ENCODE peak calls at places on chromosomes 11 and 22, in eight cellular contexts. P is PC-3, D is GM23338, I is SK-N-SH, F is MM.1S, S is GM23248, E is Karpas-422, N is PC-9. Q is an unnamed sample. For H3K9me2, the result is how much of the 10 kb centered on the place peaks cover.

GRCh38 chr11:18490736-18491485 is 35.3 kb downstream of the LDHAL6A start:
- DNase-seq in P (no peak), D (no peak), I (no peak), F (no peak), S (no peak), E (no peak), N (peak), Q (no peak)

GRCh38 chr11:43947003-43947500 is 4.6 kb downstream of the C11orf96 start:
- DNase-seq in P (peak), D (peak), I (no peak), F (peak), S (peak), E (peak), N (no peak), Q (no peak)

GRCh38 chr11:114209904-114210303 is 86.3 kb upstream of the NNMT start:
- DNase-seq in P (no peak), D (no peak), I (no peak), F (no peak), S (no peak), E (no peak), N (no peak), Q (no peak)

GRCh38 chr11:4936745-4937144 is 10.7 kb downstream of the OR51A4 start:
- DNase-seq in P (no peak), D (no peak), I (no peak), F (no peak), S (no peak), E (no peak), N (no peak), Q (no peak)

GRCh38 chr11:47524200-47524874 is 28.6 kb downstream of the CELF1 start:
- DNase-seq in P (no peak), D (no peak), I (peak), F (peak), S (peak), E (no peak), N (no peak), Q (no peak)

GRCh38 chr11:130437848-130438247 is 9.4 kb upstream of the ADAMTS8 start:
- DNase-seq in P (no peak), D (no peak), I (no peak), F (no peak), S (no peak), E (no peak), N (no peak), Q (no peak)

GRCh38 chr22:36950797-36951590 is 37.6 kb downstream of the CSF2RB start:
- DNase-seq in P (no peak), D (no peak), I (no peak), F (no peak), S (no peak), E (no peak), N (no peak), Q (no peak)

GRCh38 chr11:118277312-118277711 is 13.2 kb upstream of the MPZL2 start:
- DNase-seq in P (peak), D (peak), I (no peak), F (no peak), S (peak), E (no peak), N (peak), Q (peak)

GRCh38 chr11:115698243-115698642 is 194.0 kb upstream of the CADM1 start:
- DNase-seq in P (no peak), D (no peak), I (no peak), F (no peak), S (no peak), E (no peak), N (no peak), Q (no peak)

GRCh38 chr11:119505861-119506260 is 82.9 kb upstream of the THY1 start:
- DNase-seq in P (no peak), D (no peak), I (no peak), F (no peak), S (no peak), E (no peak), N (no peak), Q (no peak)

GRCh38 chr11:17405232-17406005 is 17.0 kb upstream of the KCNJ11 start:
- DNase-seq in P (peak), D (peak), I (peak), F (peak), S (peak), E (no peak), N (no peak), Q (no peak)

GRCh38 chr22:29733362-29734322 is 13.8 kb downstream of the CABP7 start:
- DNase-seq in P (no peak), D (no peak), I (peak), F (no peak), S (no peak), E (peak), N (no peak), Q (no peak)

GRCh38 chr11:103997082-103997481 is 39.4 kb upstream of the DDI1 start:
- DNase-seq in P (no peak), D (no peak), I (no peak), F (no peak), S (no peak), E (no peak), N (no peak), Q (no peak)

GRCh38 chr11:79438631-79439429 is 2.0 kb downstream of the TENM4 start:
- DNase-seq in P (no peak), D (peak), I (peak), F (peak), S (peak), E (peak), N (no peak), Q (no peak)

GRCh38 chr11:110463153-110463552 is 33.4 kb downstream of the FDX1 start:
- DNase-seq in P (peak), D (peak), I (peak), F (no peak), S (peak), E (peak), N (peak), Q (peak)

GRCh38 chr11:79845002-79845709 is 404.3 kb upstream of the TENM4 start:
- DNase-seq in P (no peak), D (no peak), I (no peak), F (no peak), S (no peak), E (no peak), N (no peak), Q (no peak)

GRCh38 chr22:24330636-24331035 is 60.0 kb downstream of the SPECC1L start:
- DNase-seq in P (peak), D (no peak), I (no peak), F (no peak), S (peak), E (no peak), N (no peak), Q (no peak)

GRCh38 chr11:67468056-67468455 is 995 bp downstream of the TMEM134 start:
- DNase-seq in P (peak), D (no peak), I (peak), F (no peak), S (peak), E (peak), N (peak), Q (peak)

GRCh38 chr11:106456651-106457050 is 379.2 kb downstream of the AASDHPPT start:
- DNase-seq in P (peak), D (peak), I (no peak), F (no peak), S (peak), E (no peak), N (no peak), Q (no peak)

GRCh38 chr11:111833524-111833923 is 37.9 kb downstream of the ALG9 start:
- DNase-seq in P (no peak), D (peak), I (no peak), F (no peak), S (peak), E (peak), N (no peak), Q (no peak)

GRCh38 chr11:83641511-83641910 is 355.3 kb upstream of the CCDC90B start:
- DNase-seq in P (no peak), D (peak), I (no peak), F (no peak), S (peak), E (no peak), N (no peak), Q (no peak)

GRCh38 chr11:13094930-13095687 is 86.0 kb downstream of the RASSF10 start:
- DNase-seq in P (peak), D (no peak), I (no peak), F (no peak), S (no peak), E (no peak), N (no peak), Q (no peak)

GRCh38 chr11:62710001-62710345 is 2.5 kb downstream of the GNG3 start:
- DNase-seq in P (no peak), D (no peak), I (no peak), F (peak), S (peak), E (peak), N (no peak), Q (no peak)

GRCh38 chr11:131511794-131512193 is 141.4 kb downstream of the NTM start:
- DNase-seq in P (peak), D (peak), I (peak), F (peak), S (peak), E (peak), N (peak), Q (peak)

GRCh38 chr11:8719260-8720190 is 36.9 kb downstream of the RPL27A start:
- DNase-seq in P (peak), D (no peak), I (no peak), F (no peak), S (peak), E (no peak), N (peak), Q (no peak)

GRCh38 chr22:43722444-43722843 is 89.7 kb downstream of the EFCAB6 start:
- DNase-seq in P (no peak), D (no peak), I (no peak), F (no peak), S (no peak), E (no peak), N (no peak), Q (no peak)

GRCh38 chr11:134047586-134047999 is 21.3 kb upstream of the JAM3 start:
- DNase-seq in P (peak), D (no peak), I (no peak), F (no peak), S (peak), E (no peak), N (no peak), Q (no peak)

GRCh38 chr22:48507171-48507570 is 1320.5 kb downstream of the BRD1 start:
- DNase-seq in P (no peak), D (no peak), I (no peak), F (no peak), S (no peak), E (no peak), N (no peak), Q (no peak)

GRCh38 chr11:46075168-46075567 is 46.1 kb downstream of the PHF21A start:
- DNase-seq in P (peak), D (no peak), I (no peak), F (no peak), S (peak), E (no peak), N (no peak), Q (no peak)

GRCh38 chr22:50016308-50016987 is 3.9 kb upstream of the IL17REL start:
- DNase-seq in P (no peak), D (no peak), I (peak), F (no peak), S (no peak), E (no peak), N (no peak), Q (no peak)

GRCh38 chr22:45336971-45337431 is 27.3 kb downstream of the FAM118A start:
- DNase-seq in P (no peak), D (no peak), I (no peak), F (no peak), S (peak), E (no peak), N (no peak), Q (no peak)

GRCh38 chr11:59208956-59209355 is 3.8 kb downstream of the MPEG1 start:
- DNase-seq in P (no peak), D (no peak), I (no peak), F (no peak), S (peak), E (peak), N (no peak), Q (no peak)

GRCh38 chr11:769887-770641 is 7.2 kb downstream of the GATD1 start:
- DNase-seq in P (no peak), D (no peak), I (no peak), F (no peak), S (no peak), E (no peak), N (no peak), Q (no peak)

GRCh38 chr22:43000441-43001175 is 14.3 kb downstream of the PACSIN2 start:
- DNase-seq in P (peak), D (no peak), I (no peak), F (no peak), S (peak), E (no peak), N (no peak), Q (no peak)

GRCh38 chr11:8265681-8266241 is 2.1 kb upstream of the LMO1 start:
- DNase-seq in P (no peak), D (peak), I (peak), F (no peak), S (peak), E (no peak), N (no peak), Q (no peak)

GRCh38 chr22:44386386-44387035 is 73.8 kb upstream of the SHISAL1 start:
- DNase-seq in P (no peak), D (no peak), I (no peak), F (no peak), S (no peak), E (no peak), N (no peak), Q (no peak)

DNA sequence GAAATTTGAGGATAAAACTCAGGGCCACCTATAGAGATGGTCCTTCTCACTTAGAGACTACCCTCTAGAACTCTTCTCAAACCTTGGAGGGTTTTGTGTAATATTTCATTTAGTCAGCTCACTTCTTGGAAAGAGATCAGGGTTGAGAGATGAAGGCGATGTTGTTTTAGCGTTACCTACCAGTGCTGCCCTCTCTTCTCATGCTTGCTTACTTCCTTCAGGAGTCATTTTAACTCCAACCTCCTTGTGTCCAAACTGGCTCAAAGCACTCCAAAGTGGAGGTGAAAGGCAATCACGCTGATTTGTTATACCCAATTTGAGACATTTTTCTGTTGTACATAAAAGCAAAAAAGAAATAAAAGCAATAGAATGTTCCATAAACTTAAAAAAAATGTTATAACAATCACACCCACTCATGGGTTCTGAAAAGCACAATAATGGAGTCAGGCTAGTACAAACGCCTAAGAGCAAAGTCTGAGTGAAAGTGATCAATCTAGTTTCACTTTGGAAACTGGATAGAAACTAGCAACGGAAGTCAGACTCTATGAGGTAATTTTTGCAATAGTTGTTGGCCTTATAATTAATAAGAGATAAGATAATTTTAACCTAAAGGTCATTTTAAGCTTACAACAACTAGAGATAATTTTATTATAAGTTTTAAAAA is 117.1 kb downstream of the MRTFA start:
- DNase-seq in P (no peak), D (no peak), I (no peak), F (peak), S (peak), E (no peak), N (no peak), Q (no peak)
- H3K4me3 ChIP-seq in P (no peak), D (no peak), I (no peak), F (no peak), S (no peak), E (no peak), N (no peak), Q (no peak)

GRCh38 chr11:76337918-76338317 is 43.0 kb downstream of the THAP12 start:
- DNase-seq in P (no peak), D (no peak), I (no peak), F (no peak), S (no peak), E (no peak), N (no peak), Q (no peak)

GRCh38 chr11:76335827-76336226 is 45.1 kb downstream of the THAP12 start:
- DNase-seq in P (no peak), D (no peak), I (no peak), F (no peak), S (no peak), E (no peak), N (no peak), Q (no peak)

GRCh38 chr11:76337469-76337868 is 43.5 kb downstream of the THAP12 start:
- DNase-seq in P (no peak), D (no peak), I (no peak), F (no peak), S (no peak), E (no peak), N (no peak), Q (no peak)

GRCh38 chr11:76336597-76336996 is 44.3 kb downstream of the THAP12 start:
- DNase-seq in P (no peak), D (no peak), I (no peak), F (no peak), S (no peak), E (no peak), N (no peak), Q (no peak)

GRCh38 chr11:76339217-76339616 is 41.7 kb downstream of the THAP12 start:
- DNase-seq in P (no peak), D (no peak), I (no peak), F (no peak), S (peak), E (no peak), N (no peak), Q (peak)
- H3K27ac ChIP-seq in P (no peak), D (no peak), I (no peak), F (no peak), S (peak), E (no peak), N (no peak), Q (no peak)

DNA sequence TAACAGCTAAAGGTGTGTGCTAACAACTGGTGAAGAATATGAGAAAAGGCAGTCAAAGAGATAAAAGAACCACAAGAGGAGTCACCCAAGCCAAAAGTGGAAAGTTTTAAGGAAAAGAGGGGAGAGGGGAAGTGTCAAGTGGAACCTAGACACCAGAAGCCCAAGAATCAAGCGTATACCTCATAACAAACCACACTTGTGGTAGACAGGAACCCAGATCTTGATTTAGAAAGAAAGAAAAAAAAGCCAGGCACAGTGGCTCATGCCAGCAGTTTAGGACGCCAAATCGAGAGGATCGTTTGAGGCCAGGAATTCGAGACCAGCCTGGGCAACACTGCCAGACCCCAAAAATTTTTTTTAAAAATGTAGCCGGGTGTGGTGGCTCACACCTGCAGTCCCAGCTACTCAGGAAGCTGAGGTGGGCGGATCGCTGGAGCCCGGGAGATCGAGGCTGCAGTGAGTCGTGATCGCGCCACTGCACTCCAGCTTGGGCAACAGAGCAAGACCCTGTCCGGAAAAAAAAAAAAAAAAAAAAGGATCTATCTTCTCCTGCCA is 877 bp downstream of the SLC25A17 start:
- DNase-seq in P (peak), D (no peak), I (no peak), F (peak), S (peak), E (no peak), N (no peak), Q (no peak)
- H3K9me2 ChIP-seq in P (under half), D (under half), I (under half), F (under half), S (under half), E (under half), N (under half), Q (under half)

GRCh38 chr22:20858615-20859416 is at the start of the genes PI4KA and SNAP29:
- DNase-seq in P (peak), D (peak), I (peak), F (peak), S (peak), E (peak), N (peak), Q (peak)

GRCh38 chr22:20857838-20858614 is 585 bp downstream of the PI4KA start:
- DNase-seq in P (peak), D (peak), I (peak), F (peak), S (peak), E (peak), N (peak), Q (peak)

GRCh38 chr22:20859615-20860014 is 808 bp downstream of the SNAP29 start:
- DNase-seq in P (no peak), D (no peak), I (no peak), F (peak), S (peak), E (no peak), N (no peak), Q (peak)

GRCh38 chr22:20853236-20853660 is 5.4 kb downstream of the PI4KA start:
- DNase-seq in P (no peak), D (no peak), I (no peak), F (no peak), S (no peak), E (no peak), N (no peak), Q (no peak)

GRCh38 chr22:20857247-20857643 is 1.4 kb downstream of the PI4KA start:
- DNase-seq in P (no peak), D (no peak), I (no peak), F (no peak), S (peak), E (no peak), N (no peak), Q (no peak)
- H3K4me3 ChIP-seq in P (peak), D (peak), I (peak), F (peak), S (peak), E (peak), N (peak), Q (peak)

GRCh38 chr22:23089010-23089409 is 18.7 kb downstream of the GNAZ start:
- DNase-seq in P (no peak), D (no peak), I (no peak), F (no peak), S (no peak), E (no peak), N (no peak), Q (no peak)

GRCh38 chr22:23086787-23087186 is 16.5 kb downstream of the GNAZ start:
- DNase-seq in P (no peak), D (no peak), I (no peak), F (no peak), S (no peak), E (no peak), N (no peak), Q (no peak)

GRCh38 chr22:23086263-23086662 is 15.9 kb downstream of the GNAZ start:
- DNase-seq in P (no peak), D (no peak), I (no peak), F (no peak), S (no peak), E (no peak), N (no peak), Q (no peak)

GRCh38 chr22:23089633-23090032 is 19.3 kb downstream of the GNAZ start:
- DNase-seq in P (no peak), D (no peak), I (no peak), F (no peak), S (no peak), E (no peak), N (no peak), Q (no peak)

GRCh38 chr22:23088199-23088604 is 17.9 kb downstream of the GNAZ start:
- DNase-seq in P (no peak), D (peak), I (no peak), F (no peak), S (no peak), E (no peak), N (peak), Q (no peak)
- H3K27ac ChIP-seq in P (no peak), D (no peak), I (no peak), F (no peak), S (no peak), E (no peak), N (no peak), Q (no peak)

GRCh38 chr11:71093783-71094182 is 158.6 kb downstream of the SHANK2 start:
- DNase-seq in P (no peak), D (no peak), I (no peak), F (no peak), S (no peak), E (no peak), N (no peak), Q (no peak)

GRCh38 chr11:71089571-71089970 is 162.8 kb downstream of the SHANK2 start:
- DNase-seq in P (no peak), D (no peak), I (no peak), F (no peak), S (no peak), E (no peak), N (no peak), Q (no peak)

GRCh38 chr11:71094296-71095077 is 157.9 kb downstream of the SHANK2 start:
- DNase-seq in P (no peak), D (no peak), I (no peak), F (no peak), S (no peak), E (no peak), N (no peak), Q (no peak)

GRCh38 chr11:71095294-71095850 is 157.0 kb downstream of the SHANK2 start:
- DNase-seq in P (no peak), D (no peak), I (no peak), F (no peak), S (no peak), E (no peak), N (no peak), Q (no peak)

GRCh38 chr11:71091506-71092265 is 160.7 kb downstream of the SHANK2 start:
- DNase-seq in P (no peak), D (no peak), I (no peak), F (no peak), S (no peak), E (no peak), N (no peak), Q (no peak)
- H3K9me2 ChIP-seq in P (under half), D (under half), I (under half), F (under half), S (under half), E (under half), N (under half), Q (under half)